ENCODE peak calls at places on chromosomes 7 and 10, in five cellular contexts. One of them, this sample, is unnamed.

GRCh38 chr7:155921804-155922506 is 109.7 kb upstream of the SHH start:
- DNase-seq in AG09319: no peak
- DNase-seq in Ammon's horn: no peak
- DNase-seq in effector memory CD8-positive, alpha-beta T cell: no peak
- DNase-seq in NCI-H146: no peak
- DNase-seq in this sample: no peak

GRCh38 chr10:126350216-126350992 is 37.9 kb downstream of the ADAM12 start:
- DNase-seq in AG09319: peak
- DNase-seq in Ammon's horn: no peak
- DNase-seq in effector memory CD8-positive, alpha-beta T cell: no peak
- DNase-seq in NCI-H146: no peak
- DNase-seq in this sample: peak

GRCh38 chr10:101076630-101077029 is 14.8 kb downstream of the KAZALD1 start:
- DNase-seq in AG09319: no peak
- DNase-seq in Ammon's horn: no peak
- DNase-seq in effector memory CD8-positive, alpha-beta T cell: no peak
- DNase-seq in NCI-H146: no peak
- DNase-seq in this sample: no peak

GRCh38 chr10:74585231-74586087 is 240.9 kb upstream of the KAT6B start:
- DNase-seq in AG09319: no peak
- DNase-seq in Ammon's horn: peak
- DNase-seq in effector memory CD8-positive, alpha-beta T cell: peak
- DNase-seq in NCI-H146: peak
- DNase-seq in this sample: no peak

GRCh38 chr7:151207315-151207714 is 3.0 kb downstream of the H2BK1 start:
- DNase-seq in AG09319: no peak
- DNase-seq in Ammon's horn: no peak
- DNase-seq in effector memory CD8-positive, alpha-beta T cell: no peak
- DNase-seq in NCI-H146: no peak
- DNase-seq in this sample: no peak

GRCh38 chr10:131838921-131839320 is 61.9 kb upstream of the PPP2R2D start:
- DNase-seq in AG09319: no peak
- DNase-seq in Ammon's horn: no peak
- DNase-seq in effector memory CD8-positive, alpha-beta T cell: no peak
- DNase-seq in NCI-H146: no peak
- DNase-seq in this sample: no peak

GRCh38 chr7:142482899-142483658 is 225.2 kb upstream of the PRSS58 start:
- DNase-seq in AG09319: no peak
- DNase-seq in Ammon's horn: peak
- DNase-seq in effector memory CD8-positive, alpha-beta T cell: peak
- DNase-seq in NCI-H146: peak
- DNase-seq in this sample: no peak

GRCh38 chr7:152136623-152137022 is 111.1 kb downstream of the GALNT11 start:
- DNase-seq in AG09319: no peak
- DNase-seq in Ammon's horn: no peak
- DNase-seq in effector memory CD8-positive, alpha-beta T cell: no peak
- DNase-seq in NCI-H146: no peak
- DNase-seq in this sample: no peak

GRCh38 chr7:134140889-134141867 is 14.0 kb downstream of the LRGUK start:
- DNase-seq in AG09319: peak
- DNase-seq in Ammon's horn: peak
- DNase-seq in effector memory CD8-positive, alpha-beta T cell: peak
- DNase-seq in NCI-H146: peak
- DNase-seq in this sample: no peak

GRCh38 chr7:134278502-134279153 is 38.1 kb downstream of the SLC35B4 start:
- DNase-seq in AG09319: no peak
- DNase-seq in Ammon's horn: no peak
- DNase-seq in effector memory CD8-positive, alpha-beta T cell: no peak
- DNase-seq in NCI-H146: no peak
- DNase-seq in this sample: no peak

GRCh38 chr7:116731019-116731388 is 59.0 kb downstream of the MET start:
- DNase-seq in AG09319: no peak
- DNase-seq in Ammon's horn: no peak
- DNase-seq in effector memory CD8-positive, alpha-beta T cell: no peak
- DNase-seq in NCI-H146: no peak
- DNase-seq in this sample: no peak

GRCh38 chr7:125046767-125047166 is 117.1 kb upstream of the POT1 start:
- DNase-seq in AG09319: no peak
- DNase-seq in Ammon's horn: no peak
- DNase-seq in effector memory CD8-positive, alpha-beta T cell: no peak
- DNase-seq in NCI-H146: no peak
- DNase-seq in this sample: no peak

GRCh38 chr10:106044511-106044910 is 1120.0 kb downstream of the SORCS1 start:
- DNase-seq in AG09319: no peak
- DNase-seq in Ammon's horn: no peak
- DNase-seq in effector memory CD8-positive, alpha-beta T cell: no peak
- DNase-seq in NCI-H146: peak
- DNase-seq in this sample: no peak

GRCh38 chr7:71137479-71137878 is 5.5 kb downstream of the GALNT17 start:
- DNase-seq in AG09319: no peak
- DNase-seq in Ammon's horn: no peak
- DNase-seq in effector memory CD8-positive, alpha-beta T cell: no peak
- DNase-seq in NCI-H146: no peak
- DNase-seq in this sample: no peak

GRCh38 chr10:7507887-7508726 is 97.3 kb upstream of the SFMBT2 start:
- DNase-seq in AG09319: no peak
- DNase-seq in Ammon's horn: no peak
- DNase-seq in effector memory CD8-positive, alpha-beta T cell: no peak
- DNase-seq in NCI-H146: no peak
- DNase-seq in this sample: no peak

GRCh38 chr7:102061354-102061945 is 225.2 kb upstream of the SH2B2 start:
- DNase-seq in AG09319: no peak
- DNase-seq in Ammon's horn: no peak
- DNase-seq in effector memory CD8-positive, alpha-beta T cell: no peak
- DNase-seq in NCI-H146: no peak
- DNase-seq in this sample: no peak